ENCODE peak calls at places on chromosomes 4 and X, in ten cellular contexts. Y is fibroblast of the conjunctiva; U is stimulated activated CD8-positive, alpha-beta memory T cell treated with anti-CD3 and anti-CD28 coated beads, Interleukin-2, amount 100 ng/mL, for 48 hours; I is neural crest cell; B is ACHN; C is activated naive CD8-positive, alpha-beta T cell treated with anti-CD3 and anti-CD28 coated beads, Interleukin-2, amount 50 U/mL, for 24 hours; K is HCEC 1CT; D is KBM-7; S is GM19239; H is endothelial cell. E is an unnamed sample.

GRCh38 chr4:123976285-123976684 is 579.7 kb downstream of the SPRY1 start:
- DNase-seq in I (peak; percentile 14), H (no peak), D (peak; percentile 27), K (no peak), Y (no peak), S (no peak), U (no peak), C (no peak), B (no peak), E (no peak)

GRCh38 chr4:174789666-174790065 is 39.4 kb downstream of the GLRA3 start:
- DNase-seq in I (no peak), Y (no peak), U (no peak), B (no peak), K (no peak), D (no peak), C (no peak), H (no peak), S (no peak), E (no peak)

GRCh38 chr4:121900132-121900983 is 30.1 kb upstream of the BBS7 start:
- DNase-seq in C (peak; percentile 40), D (peak; percentile 72), I (peak; percentile 62), H (peak; percentile 59), S (peak; percentile 3), K (peak; percentile 11), Y (peak; percentile 51), U (peak; percentile 2), B (peak; percentile 61), E (no peak)

GRCh38 chr4:89303989-89304388 is 3.6 kb downstream of the GPRIN3 start:
- DNase-seq in C (no peak), I (no peak), B (no peak), H (no peak), S (no peak), K (no peak), D (peak; percentile 33), Y (no peak), U (no peak), E (no peak)

GRCh38 chr4:146245246-146245645 is 30.9 kb downstream of the REELD1 start:
- DNase-seq in H (no peak), B (no peak), Y (no peak), S (no peak), I (no peak), U (no peak), D (no peak), K (no peak), C (no peak), E (no peak)

GRCh38 chr4:122476745-122477144 is 20.2 kb upstream of the IL2 start:
- DNase-seq in H (no peak), S (no peak), K (no peak), U (no peak), B (no peak), Y (no peak), I (no peak), C (no peak), D (no peak), E (no peak)

GRCh38 chr4:99390060-99390459 is 37.5 kb upstream of the ADH1C start:
- DNase-seq in C (no peak), B (no peak), I (no peak), D (no peak), S (no peak), H (no peak), U (no peak), Y (peak; percentile 70), K (peak; percentile 5), E (no peak)

GRCh38 chrX:105190252-105190853 is 30.1 kb downstream of the TEX13A start:
- DNase-seq in S (no peak), U (no peak), I (peak; percentile 30), H (peak; percentile 6), B (peak; percentile 29), D (peak; percentile 68), Y (no peak), C (no peak), K (peak; percentile 3), E (no peak)

GRCh38 chr4:183348136-183348535 is 25.9 kb upstream of the CLDN24 start:
- DNase-seq in C (no peak), B (no peak), K (no peak), S (no peak), H (no peak), I (no peak), U (no peak), Y (no peak), D (no peak), E (no peak)

GRCh38 chr4:15976456-15977096 is 13.6 kb upstream of the FGFBP2 start:
- DNase-seq in Y (no peak), B (no peak), U (no peak), C (no peak), D (no peak), S (no peak), K (no peak), I (no peak), H (no peak), E (no peak)

GRCh38 chrX:140343226-140343873 is 161.5 kb downstream of the SOX3 start:
- DNase-seq in S (no peak), K (no peak), H (no peak), B (no peak), U (no peak), I (no peak), C (no peak), D (no peak), Y (no peak), E (peak; percentile 4)

GRCh38 chr4:60034371-60034770 is 1165.8 kb upstream of the ADGRL3 start:
- DNase-seq in B (no peak), D (no peak), H (no peak), I (no peak), S (no peak), Y (no peak), U (no peak), K (no peak), C (no peak), E (no peak)

GRCh38 chrX:141415889-141416288 is 168.6 kb downstream of the SPANXA1 start:
- DNase-seq in I (no peak), K (no peak), H (no peak), C (no peak), B (no peak), Y (no peak), D (no peak), S (no peak), U (no peak), E (no peak)

GRCh38 chrX:29419774-29420553 is 795.4 kb upstream of the MAGEB2 start:
- DNase-seq in U (no peak), H (no peak), C (no peak), I (no peak), Y (no peak), K (no peak), D (no peak), S (no peak), B (peak; percentile 3), E (no peak)

GRCh38 chrX:70998402-70999027 is 67.6 kb upstream of the SLC7A3 start:
- DNase-seq in D (peak; percentile 66), C (peak; percentile 13), K (peak; percentile 1), I (peak; percentile 5), H (peak; percentile 15), Y (peak; percentile 42), S (no peak), B (peak; percentile 27), U (no peak), E (peak; percentile 38)

GRCh38 chr4:147312376-147313046 is 168.4 kb upstream of the EDNRA start:
- DNase-seq in U (no peak), S (no peak), H (no peak), C (no peak), Y (no peak), D (no peak), K (no peak), B (no peak), I (no peak), E (no peak)

GRCh38 chrX:148659481-148659880 is 159.1 kb downstream of the AFF2 start:
- DNase-seq in D (no peak), U (no peak), H (no peak), B (no peak), K (no peak), C (no peak), I (no peak), S (no peak), Y (no peak), E (no peak)

GRCh38 chr4:153222790-153223417 is 18.7 kb downstream of the TRIM2 start:
- DNase-seq in D (peak; percentile 61), K (peak; percentile 9), B (peak; percentile 38), I (peak; percentile 44), Y (no peak), U (no peak), S (peak; percentile 21), H (peak; percentile 57), C (peak; percentile 26), E (no peak)

GRCh38 chr4:74237425-74237966 is 70.8 kb upstream of the EPGN start:
- DNase-seq in I (no peak), H (no peak), U (no peak), C (no peak), S (no peak), D (peak; percentile 48), K (no peak), Y (no peak), B (no peak), E (no peak)

GRCh38 chr4:125703443-125703842 is 388.7 kb downstream of the FAT4 start:
- DNase-seq in H (no peak), S (no peak), D (no peak), I (no peak), B (no peak), U (no peak), Y (no peak), K (peak; percentile 15), C (no peak), E (no peak)

GRCh38 chr4:164959896-164960295 is 17.6 kb downstream of the TRIM61 start:
- DNase-seq in Y (peak; percentile 56), D (no peak), K (peak; percentile 79), I (no peak), C (no peak), U (no peak), H (no peak), S (no peak), B (no peak), E (peak; percentile 72)

GRCh38 chr4:55364691-55365346 is 18.8 kb downstream of the SRD5A3 start:
- DNase-seq in U (no peak), B (no peak), C (no peak), D (no peak), S (no peak), Y (no peak), I (no peak), K (no peak), H (peak; percentile 46), E (no peak)

GRCh38 chr4:156824451-156825060 is 147.0 kb downstream of the PDGFC start:
- DNase-seq in I (no peak), Y (no peak), K (no peak), D (no peak), C (no peak), U (no peak), S (no peak), B (no peak), H (no peak), E (peak; percentile 58)